ENCODE peak calls at places on chromosome 18, in seven cellular contexts. R is A549, A is neural crest cell, N is astrocyte of the cerebellum, L is left lung, B is osteoblast, J is pancreas. V is an unnamed sample.

GRCh38 chr18:12287684-12288405 is 20.2 kb upstream of the TUBB6 start:
- DNase-seq in L (peak), B (peak), J (peak), N (no peak), A (no peak), R (peak), V (no peak)

GRCh38 chr18:76923485-76924085 is 101.2 kb downstream of the ZNF236 start:
- DNase-seq in A (peak), B (no peak), J (no peak), L (no peak), N (no peak), R (peak), V (no peak)

GRCh38 chr18:45304558-45304957 is 310.7 kb upstream of the SLC14A2 start:
- DNase-seq in R (no peak), N (no peak), A (no peak), J (no peak), L (no peak), B (no peak), V (no peak)

GRCh38 chr18:47262397-47263196 is 11.1 kb upstream of the SKOR2 start:
- DNase-seq in B (peak), N (no peak), R (no peak), L (no peak), A (no peak), J (no peak), V (no peak)

GRCh38 chr18:44943201-44943881 is 262.7 kb downstream of the SETBP1 start:
- DNase-seq in N (peak), A (no peak), B (no peak), J (no peak), L (no peak), R (no peak), V (no peak)

GRCh38 chr18:72181241-72181764 is 362.8 kb downstream of the CBLN2 start:
- DNase-seq in N (no peak), R (no peak), J (no peak), L (no peak), B (no peak), A (no peak), V (no peak)

GRCh38 chr18:75057169-75057789 is 151.7 kb downstream of the PTGR3 start:
- DNase-seq in B (no peak), J (no peak), A (no peak), N (no peak), L (no peak), R (no peak), V (no peak)

GRCh38 chr18:75551071-75551470 is 123.6 kb upstream of the SMIM21 start:
- DNase-seq in B (no peak), N (no peak), L (no peak), R (no peak), A (no peak), J (no peak), V (no peak)

GRCh38 chr18:23618862-23619387 is 32.6 kb upstream of the NPC1 start:
- DNase-seq in R (peak), J (no peak), N (no peak), L (peak), A (peak), B (no peak), V (no peak)
- TF ChIP-seq CTCF in R (no peak), J (no peak), N (peak), L (no peak), A (peak), B (no peak), V (no peak)

DNA sequence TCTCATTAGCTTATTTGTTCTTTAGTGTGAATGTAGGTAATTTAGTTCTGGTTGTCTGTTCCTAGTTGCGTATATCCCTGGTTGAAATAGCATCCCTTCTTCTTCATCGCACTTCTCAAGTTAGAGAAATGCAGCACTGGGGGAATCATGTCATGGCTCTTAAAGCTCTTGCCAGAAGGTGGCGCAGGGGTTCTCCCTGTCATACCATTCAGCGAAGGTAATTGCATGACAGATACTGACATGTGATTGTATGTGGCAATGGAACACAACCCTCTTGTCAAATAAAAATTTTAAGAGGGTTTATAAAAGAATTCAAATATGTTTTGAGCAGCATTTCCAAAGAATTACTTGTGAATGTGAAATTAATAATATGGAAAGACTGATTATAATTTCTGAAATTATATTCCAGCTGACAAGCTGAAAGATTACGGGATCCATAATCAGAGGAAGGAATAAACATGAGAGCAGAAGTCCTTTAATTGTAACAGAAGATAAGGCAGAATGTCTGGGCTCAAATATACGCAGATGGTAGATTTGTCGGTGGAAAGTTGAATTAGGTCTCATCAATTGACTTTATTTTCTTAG is 411.7 kb downstream of the DSEL start:
- DNase-seq in R (peak), N (peak), L (no peak), J (peak), A (peak), B (no peak), V (peak)
- TF ChIP-seq CTCF in R (peak), N (peak), L (peak), J (peak), A (peak), B (peak), V (peak)

GRCh38 chr18:41906528-41907256 is 48.3 kb upstream of the PIK3C3 start:
- DNase-seq in B (peak), N (peak), R (peak), A (peak), L (no peak), J (no peak), V (no peak)
- TF ChIP-seq CTCF in B (peak), N (peak), R (peak), A (peak), L (peak), J (peak), V (peak)

DNA sequence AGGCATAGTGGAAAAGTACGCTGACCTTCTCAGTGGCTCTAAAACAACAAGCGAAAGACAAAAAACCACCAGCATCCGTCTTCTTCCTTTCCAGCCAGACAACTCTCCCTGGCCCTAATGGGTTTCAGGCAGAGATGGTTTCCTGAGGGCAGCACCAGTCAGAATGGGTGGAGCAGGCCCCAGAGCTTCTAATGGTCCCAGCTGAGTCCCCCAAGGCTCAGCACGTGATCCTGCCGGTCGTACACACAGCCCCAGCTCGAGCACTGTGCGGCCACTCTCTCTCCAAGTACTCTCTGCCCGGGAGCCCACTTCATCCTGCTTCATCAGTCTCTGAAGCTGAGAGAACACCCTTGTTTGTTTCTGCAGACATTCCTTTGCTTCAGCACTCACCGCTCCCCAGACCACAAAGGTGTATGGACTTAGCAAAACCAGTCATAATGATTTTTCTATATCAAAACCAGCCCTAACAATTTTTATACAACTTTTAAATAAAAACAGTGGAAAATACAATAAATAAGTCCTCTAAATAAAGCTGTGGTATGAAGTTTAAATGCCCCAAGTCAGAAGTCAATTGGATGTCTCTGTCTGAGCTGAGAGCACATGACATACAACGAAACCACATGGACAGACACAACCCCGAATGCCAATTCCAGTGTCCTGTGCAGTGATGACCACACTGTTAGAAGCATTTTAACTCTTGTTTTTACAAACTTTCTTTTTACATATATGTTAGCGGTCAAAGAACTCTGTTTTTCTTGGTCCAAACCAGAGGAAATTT is 63.9 kb downstream of the PARD6G start:
- DNase-seq in N (no peak), L (no peak), R (no peak), A (no peak), J (no peak), B (peak), V (no peak)
- TF ChIP-seq CTCF in N (no peak), L (no peak), R (no peak), A (no peak), J (no peak), B (no peak), V (no peak)

GRCh38 chr18:36576339-36576738 is 252.5 kb downstream of the TPGS2 start:
- DNase-seq in L (no peak), B (no peak), N (no peak), A (no peak), J (no peak), R (no peak), V (no peak)

GRCh38 chr18:36568487-36568886 is 260.3 kb downstream of the TPGS2 start:
- DNase-seq in R (no peak), A (no peak), B (no peak), L (no peak), N (no peak), J (no peak), V (no peak)

GRCh38 chr18:36567800-36568199 is 261.0 kb downstream of the TPGS2 start:
- DNase-seq in N (no peak), R (no peak), L (no peak), J (no peak), A (no peak), B (no peak), V (no peak)

DNA sequence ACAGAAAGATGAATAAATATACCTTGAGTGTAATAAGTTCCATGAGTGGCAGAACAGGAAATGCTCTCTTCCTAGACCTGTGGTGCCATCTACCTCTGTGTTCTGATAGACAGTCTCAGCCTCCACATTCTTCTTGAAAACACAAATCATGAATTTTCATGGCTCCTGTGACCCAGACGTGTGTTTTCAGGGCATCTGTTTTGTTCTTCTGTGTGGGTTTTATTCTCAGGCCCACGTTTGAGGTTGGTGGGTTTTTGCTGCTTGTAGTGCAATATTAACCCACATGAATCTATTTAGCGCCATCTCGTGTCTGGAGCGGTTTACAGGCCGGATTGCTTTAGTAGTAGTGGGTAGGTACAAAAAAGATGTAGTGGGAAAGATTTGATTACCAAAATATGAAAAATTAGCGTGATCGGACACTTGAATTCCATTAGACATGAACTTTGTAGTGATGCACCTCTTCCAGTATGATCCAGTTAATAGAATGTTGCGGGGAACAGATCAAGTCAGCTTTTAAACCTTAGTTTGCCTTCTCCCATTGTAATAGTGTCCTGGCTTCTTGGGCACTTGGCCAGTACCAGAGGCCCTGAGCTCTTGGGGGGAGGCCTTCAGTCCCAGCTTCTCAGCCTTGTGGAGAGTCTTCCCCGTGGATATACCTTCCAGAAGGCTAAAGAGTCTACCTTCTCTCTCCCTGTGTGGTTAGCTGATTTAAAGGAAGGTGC is 256.5 kb downstream of the TPGS2 start:
- DNase-seq in B (peak), A (peak), R (peak), J (no peak), L (no peak), N (peak), V (no peak)
- TF ChIP-seq CTCF in B (peak), A (peak), R (peak), J (peak), L (peak), N (peak), V (no peak)

GRCh38 chr18:57436965-57437333 is 1.8 kb downstream of the ONECUT2 start:
- DNase-seq in B (no peak), A (no peak), L (no peak), N (no peak), J (no peak), R (no peak), V (no peak)

GRCh38 chr18:57438669-57439616 is 3.8 kb downstream of the ONECUT2 start:
- DNase-seq in L (no peak), A (no peak), J (no peak), N (no peak), R (peak), B (no peak), V (no peak)

GRCh38 chr18:57437782-57438668 is 2.9 kb downstream of the ONECUT2 start:
- DNase-seq in B (peak), L (peak), R (peak), A (peak), J (peak), N (no peak), V (no peak)

GRCh38 chr18:57436193-57436964 is 1.2 kb downstream of the ONECUT2 start:
- DNase-seq in J (peak), R (no peak), N (no peak), L (peak), B (no peak), A (no peak), V (no peak)

GRCh38 chr18:57437433-57437781 is 2.2 kb downstream of the ONECUT2 start:
- DNase-seq in R (peak), A (peak), J (peak), N (no peak), B (no peak), L (no peak), V (no peak)
- TF ChIP-seq CTCF in R (no peak), A (no peak), J (no peak), N (no peak), B (no peak), L (no peak), V (no peak)

GRCh38 chr18:62245177-62245576 is 58.1 kb downstream of the RELCH start:
- DNase-seq in A (no peak), L (peak), R (no peak), N (no peak), B (no peak), J (no peak), V (no peak)

GRCh38 chr18:62248313-62248712 is 61.3 kb downstream of the RELCH start:
- DNase-seq in B (no peak), N (no peak), R (no peak), L (no peak), A (no peak), J (no peak), V (no peak)

GRCh38 chr18:62245699-62246098 is 58.6 kb downstream of the RELCH start:
- DNase-seq in J (no peak), R (no peak), B (no peak), N (no peak), L (no peak), A (no peak), V (no peak)

GRCh38 chr18:62250475-62250874 is 63.4 kb downstream of the RELCH start:
- DNase-seq in J (no peak), L (no peak), B (no peak), A (no peak), N (no peak), R (no peak), V (no peak)

DNA sequence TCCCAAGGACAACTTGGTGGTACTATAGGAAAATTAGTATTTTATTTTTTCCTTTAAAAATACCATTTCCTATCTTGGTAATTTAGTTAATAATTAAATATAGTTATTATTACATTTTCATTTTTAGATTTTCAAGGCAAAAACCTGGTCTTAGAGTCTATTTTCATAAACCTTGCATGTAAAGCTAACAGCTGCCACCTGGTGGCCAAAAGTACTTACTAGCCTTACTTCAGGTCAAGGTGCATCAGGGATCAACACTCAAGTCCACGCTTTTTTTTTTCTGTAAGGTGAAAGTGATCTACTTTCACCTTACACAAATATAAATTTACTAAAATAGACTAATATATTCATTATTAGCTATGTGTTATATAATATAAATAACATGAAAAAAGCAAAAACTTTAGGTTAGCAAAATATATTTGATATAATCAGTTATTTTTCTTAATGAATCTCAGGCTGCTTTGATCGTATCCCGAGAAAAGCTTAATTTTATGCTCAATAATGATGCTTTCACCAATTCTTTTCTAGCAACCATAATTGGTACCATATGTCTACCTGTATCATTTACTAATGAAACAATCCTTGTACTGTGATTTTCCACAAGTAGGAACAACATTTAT is 62.5 kb downstream of the RELCH start:
- DNase-seq in N (peak), L (no peak), A (peak), B (peak), J (peak), R (peak), V (peak)
- TF ChIP-seq CTCF in N (peak), L (peak), A (peak), B (peak), J (peak), R (peak), V (peak)

DNA sequence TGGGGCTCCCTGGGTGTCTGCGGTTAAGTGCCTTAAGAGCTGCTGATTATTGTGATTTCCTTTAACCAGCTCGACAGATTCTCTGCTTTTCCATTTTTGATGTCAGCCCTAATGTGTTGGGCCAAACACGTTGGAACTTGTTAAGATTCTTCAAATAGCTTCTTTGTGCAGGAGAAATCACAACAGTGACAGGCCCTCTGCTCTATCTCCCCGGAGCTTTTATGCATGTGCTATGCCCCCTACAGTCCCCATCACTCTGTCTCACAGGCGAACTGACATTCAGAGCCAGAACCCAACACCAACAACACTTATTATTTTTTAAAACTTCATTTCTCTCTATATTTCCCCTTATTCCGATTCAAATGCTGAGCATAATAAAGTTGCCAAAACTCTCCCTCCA is 371.7 kb upstream of the CELF4 start:
- DNase-seq in B (no peak), A (no peak), L (no peak), N (no peak), J (no peak), R (no peak), V (no peak)
- TF ChIP-seq CTCF in B (no peak), A (no peak), L (no peak), N (no peak), J (no peak), R (no peak), V (no peak)

DNA sequence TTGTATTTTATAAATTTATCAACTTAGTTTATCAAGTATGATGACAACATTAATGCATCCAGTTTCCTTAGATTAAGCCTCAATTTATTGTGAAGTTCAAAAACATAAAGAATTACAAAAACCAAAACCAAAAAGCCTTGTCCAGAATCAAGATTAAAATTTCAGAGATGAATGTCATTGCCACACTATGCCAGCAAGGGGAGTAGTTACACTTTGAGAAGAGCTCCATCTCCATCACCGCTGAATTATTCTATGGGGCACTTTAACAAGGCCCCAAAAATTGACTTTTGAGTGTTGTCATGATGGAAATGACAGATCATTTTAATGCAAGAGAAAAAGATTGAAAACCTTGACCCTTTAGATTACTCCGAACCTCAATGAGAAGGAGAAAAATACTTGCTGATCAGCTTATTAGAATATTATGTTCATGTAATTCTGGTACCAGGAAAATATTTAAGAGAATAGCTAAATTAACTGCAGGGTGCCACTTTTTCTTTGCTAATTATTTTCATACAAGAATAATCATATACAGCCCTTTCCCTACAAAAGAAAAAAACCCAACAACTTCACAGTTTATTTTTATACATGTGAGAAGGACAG is 152.5 kb upstream of the AQP4 start:
- DNase-seq in N (no peak), R (peak), B (no peak), A (no peak), J (no peak), L (no peak), V (no peak)
- TF ChIP-seq CTCF in N (peak), R (peak), B (no peak), A (peak), J (peak), L (peak), V (peak)

V was measured in mesothelial cell of epicardium.